ENCODE peak calls at places on chromosomes 11 and 22, in six cellular contexts. R is KG1; K is stimulated activated naive B cell treated with anti-CD40 and anti-IgM and Interleukin-4, amounts not matched to agents 10 μg/mL and 1 μg/mL and 100 μg/mL, for 72 hours; N is memory B cell; U is A172; M is bronchial epithelial cell. X is an unnamed sample.

GRCh38 chr11:131246589-131247164 is 123.7 kb upstream of the NTM start:
- DNase-seq in R (no peak), K (no peak), N (no peak), U (no peak), M (peak), X (no peak)

GRCh38 chr11:117606211-117606610 is 190.8 kb downstream of the DSCAML1 start:
- DNase-seq in R (no peak), K (no peak), N (no peak), U (no peak), M (no peak), X (no peak)

GRCh38 chr22:47106806-47107205 is 344.4 kb downstream of the TBC1D22A start:
- DNase-seq in R (no peak), K (no peak), N (no peak), U (no peak), M (no peak), X (no peak)

GRCh38 chr11:10784229-10785145 is 24.2 kb downstream of the EIF4G2 start:
- DNase-seq in R (no peak), K (no peak), N (no peak), U (no peak), M (peak), X (peak)

GRCh38 chr11:1547467-1548098 is 24.5 kb downstream of the DUSP8 start:
- DNase-seq in R (no peak), K (no peak), N (no peak), U (no peak), M (no peak), X (no peak)

GRCh38 chr22:28351585-28351984 is 328.1 kb downstream of the TTC28 start:
- DNase-seq in R (no peak), K (no peak), N (no peak), U (no peak), M (no peak), X (peak)

GRCh38 chr11:60504219-60504618 is 11.0 kb upstream of the MS4A13 start:
- DNase-seq in R (no peak), K (no peak), N (no peak), U (no peak), M (no peak), X (no peak)

GRCh38 chr22:23278883-23279675 is 98.8 kb downstream of the BCR start:
- DNase-seq in R (no peak), K (no peak), N (no peak), U (no peak), M (peak), X (no peak)

GRCh38 chr11:28619870-28620540 is 511.8 kb downstream of the METTL15 start:
- DNase-seq in R (no peak), K (no peak), N (no peak), U (peak), M (peak), X (no peak)